ENCODE peak calls at places on chromosomes 5 and 9, in five cellular contexts. X is transverse colon, L is mammary epithelial cell, T is fibroblast of pulmonary artery, F is astrocyte of the cerebellum. V is an unnamed sample.

GRCh38 chr5:141701341-141702119 is 19.5 kb upstream of the ARAP3 start:
- DNase-seq in X (no peak), L (no peak), T (no peak), F (no peak), V (no peak)

GRCh38 chr9:135554718-135555117 is 6.8 kb upstream of the PAEP start:
- DNase-seq in X (no peak), L (no peak), T (no peak), F (no peak), V (no peak)

GRCh38 chr5:156934450-156935211 is 28.4 kb downstream of the TIMD4 start:
- DNase-seq in X (peak), L (no peak), T (no peak), F (no peak), V (no peak)

GRCh38 chr9:108052431-108053080 is 563.0 kb upstream of the KLF4 start:
- DNase-seq in X (no peak), L (no peak), T (no peak), F (no peak), V (no peak)

GRCh38 chr9:128411373-128412119 is 9.1 kb upstream of the CERCAM start:
- DNase-seq in X (no peak), L (no peak), T (no peak), F (no peak), V (no peak)

GRCh38 chr5:127028822-127029457 is 1.4 kb downstream of the MARCHF3 start:
- DNase-seq in X (peak), L (no peak), T (no peak), F (no peak), V (no peak)

GRCh38 chr5:135810188-135810943 is 24.1 kb upstream of the SLC25A48 start:
- DNase-seq in X (no peak), L (no peak), T (peak), F (no peak), V (no peak)

GRCh38 chr5:1722877-1723276 is 76.8 kb downstream of the MRPL36 start:
- DNase-seq in X (no peak), L (no peak), T (no peak), F (no peak), V (no peak)

GRCh38 chr9:72322259-72322658 is 42.7 kb downstream of the ZFAND5 start:
- DNase-seq in X (no peak), L (no peak), T (no peak), F (no peak), V (no peak)

GRCh38 chr9:114445616-114446015 is 57.8 kb upstream of the AKNA start:
- DNase-seq in X (no peak), L (no peak), T (no peak), F (no peak), V (no peak)

GRCh38 chr5:169701910-169702451 is 64.9 kb downstream of the DOCK2 start:
- DNase-seq in X (no peak), L (peak), T (peak), F (peak), V (no peak)

GRCh38 chr5:94968507-94969095 is 316.3 kb downstream of the MCTP1 start:
- DNase-seq in X (no peak), L (peak), T (peak), F (peak), V (peak)

GRCh38 chr5:150329881-150330876 is 27.3 kb upstream of the TCOF1 start:
- DNase-seq in X (no peak), L (no peak), T (no peak), F (no peak), V (no peak)

GRCh38 chr5:173950829-173951228 is 38.1 kb upstream of the C5orf47 start:
- DNase-seq in X (no peak), L (no peak), T (no peak), F (no peak), V (no peak)

GRCh38 chr5:37710965-37711364 is 128.9 kb downstream of the GDNF start:
- DNase-seq in X (no peak), L (no peak), T (no peak), F (no peak), V (no peak)

GRCh38 chr9:88998911-88999310 is 7.6 kb downstream of the S1PR3 start:
- DNase-seq in X (no peak), L (no peak), T (peak), F (no peak), V (no peak)

GRCh38 chr5:93164690-93165089 is 416.3 kb downstream of the NR2F1-AS1 start:
- DNase-seq in X (peak), L (peak), T (peak), F (peak), V (no peak)

GRCh38 chr9:109451311-109452025 is 46.6 kb downstream of the PTPN3 start:
- DNase-seq in X (no peak), L (no peak), T (no peak), F (no peak), V (no peak)

GRCh38 chr9:76294301-76294700 is 99.9 kb downstream of the RFK start:
- DNase-seq in X (no peak), L (no peak), T (no peak), F (no peak), V (no peak)

GRCh38 chr9:76302543-76302942 is 91.7 kb downstream of the RFK start:
- DNase-seq in X (no peak), L (no peak), T (no peak), F (no peak), V (no peak)

GRCh38 chr9:76296561-76297276 is 97.5 kb downstream of the RFK start:
- DNase-seq in X (no peak), L (no peak), T (no peak), F (no peak), V (no peak)

GRCh38 chr9:76298497-76299144 is 95.6 kb downstream of the RFK start:
- DNase-seq in X (no peak), L (peak), T (no peak), F (no peak), V (no peak)

DNA sequence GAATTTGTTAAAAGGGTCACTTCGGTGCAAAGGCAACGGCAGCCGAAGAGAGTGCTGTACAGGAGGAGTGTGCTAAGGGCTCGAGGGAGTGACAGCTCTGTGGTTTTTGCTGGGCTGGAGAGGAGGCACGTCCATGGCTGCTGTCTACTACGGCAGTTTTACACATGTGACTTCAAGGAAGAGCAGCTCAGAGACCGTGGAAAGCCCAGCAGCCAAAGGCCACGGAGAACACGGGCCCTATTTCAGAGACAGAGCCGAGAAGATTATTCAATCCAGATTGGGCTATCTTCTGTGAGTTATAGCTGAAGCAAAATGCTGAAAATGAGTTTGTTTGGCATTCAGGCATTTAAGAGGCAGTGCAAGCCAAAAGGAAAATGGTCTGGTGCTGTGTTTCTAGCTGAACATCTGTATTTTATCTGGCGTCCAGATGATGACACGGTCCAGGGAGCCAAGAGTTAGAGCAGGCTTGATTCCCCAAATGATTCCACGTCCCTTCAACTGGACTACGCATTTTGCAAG is 96.4 kb downstream of the RFK start:
- DNase-seq in X (no peak), L (no peak), T (peak), F (no peak), V (no peak)
- H3K4me3 ChIP-seq in X (no peak), L (no peak), T (no peak), F (no peak), V (no peak)

GRCh38 chr5:14206028-14206725 is 63.0 kb downstream of the TRIO start:
- DNase-seq in X (no peak), L (no peak), T (no peak), F (no peak), V (no peak)

GRCh38 chr5:14209222-14209822 is 66.2 kb downstream of the TRIO start:
- DNase-seq in X (no peak), L (no peak), T (no peak), F (no peak), V (no peak)

GRCh38 chr5:14209836-14210235 is 66.7 kb downstream of the TRIO start:
- DNase-seq in X (no peak), L (no peak), T (no peak), F (no peak), V (no peak)

GRCh38 chr5:14210729-14211128 is 67.6 kb downstream of the TRIO start:
- DNase-seq in X (no peak), L (no peak), T (no peak), F (no peak), V (no peak)

GRCh38 chr5:14208071-14209021 is 65.2 kb downstream of the TRIO start:
- DNase-seq in X (peak), L (peak), T (peak), F (no peak), V (no peak)
- TF ChIP-seq CTCF in X (no peak), L (no peak), T (no peak), F (no peak), V (no peak)

DNA sequence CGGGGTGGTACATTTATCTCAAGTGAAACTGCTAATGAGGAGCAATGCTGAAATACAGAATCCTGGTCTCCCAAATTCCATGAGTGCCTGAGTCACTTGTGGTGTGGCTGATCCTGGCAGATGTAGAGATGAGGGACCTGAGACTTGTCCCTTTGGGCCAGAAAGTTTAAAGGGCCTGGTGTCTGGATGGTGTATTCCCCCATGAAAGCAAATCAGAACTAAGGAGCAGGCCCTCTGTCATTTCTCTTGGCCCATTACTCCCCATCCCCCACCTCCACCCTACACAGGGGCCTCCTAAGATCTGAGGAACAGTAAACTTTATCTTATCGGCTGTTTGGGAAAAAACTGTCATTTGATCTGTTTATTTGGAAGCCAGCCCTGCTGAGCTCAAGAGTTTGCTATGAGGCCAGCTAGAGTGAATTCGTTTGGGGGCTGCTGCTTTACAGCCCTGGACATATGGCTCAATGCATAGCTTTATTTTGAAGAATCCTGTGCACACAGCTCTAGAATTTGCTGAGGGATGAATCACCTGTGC is 140.3 kb downstream of the LHFPL2 start:
- DNase-seq in X (no peak), L (no peak), T (peak), F (no peak), V (no peak)
- H3K4me3 ChIP-seq in X (peak), L (no peak), T (peak), F (no peak), V (no peak)

DNA sequence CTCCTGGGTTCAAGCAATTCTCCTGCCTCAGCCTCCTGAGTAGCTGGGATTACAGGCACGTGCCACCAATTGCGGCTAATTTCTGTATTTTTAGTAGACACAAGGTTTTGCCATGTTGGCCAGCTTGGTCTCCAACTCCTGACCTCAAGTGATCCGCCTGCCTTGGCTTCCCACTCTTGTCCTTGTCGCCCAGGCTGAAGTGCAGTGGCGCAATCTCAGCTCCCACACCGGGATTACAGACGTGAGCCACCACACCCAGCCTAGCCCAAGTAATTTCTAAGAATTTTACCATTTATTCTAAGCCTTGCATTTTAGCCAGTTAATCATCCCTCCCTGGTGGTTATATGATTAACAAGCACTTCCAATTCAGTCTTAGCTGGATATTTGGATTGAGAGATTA is 11.0 kb downstream of the NAIP start:
- DNase-seq in X (no peak), L (no peak), T (no peak), F (no peak), V (no peak)
- TF ChIP-seq CTCF in X (no peak), L (no peak), T (no peak), F (no peak), V (no peak)

GRCh38 chr9:8899541-8899940 is 1100.0 kb upstream of the DMAC1 start:
- DNase-seq in X (no peak), L (no peak), T (no peak), F (no peak), V (no peak)

GRCh38 chr9:8890695-8891094 is 1091.1 kb upstream of the DMAC1 start:
- DNase-seq in X (no peak), L (no peak), T (no peak), F (no peak), V (no peak)

GRCh38 chr9:8895498-8896224 is 1096.1 kb upstream of the DMAC1 start:
- DNase-seq in X (no peak), L (no peak), T (peak), F (peak), V (no peak)
- H3K4me3 ChIP-seq in X (no peak), L (no peak), T (no peak), F (no peak), V (no peak)